ENCODE peak calls at places on chromosomes 7 and 10, in nine cellular contexts. O, R, F, J, A, V, I, C and W are unnamed samples.

GRCh38 chr10:63670291-63670898 is 149.2 kb downstream of the REEP3 start:
- DNase-seq in J (peak), C (peak), F (no peak), A (no peak), V (no peak), O (peak), R (no peak), I (no peak), W (no peak)

GRCh38 chr7:33190688-33191304 is 61.4 kb downstream of the BBS9 start:
- DNase-seq in J (no peak), R (no peak), I (no peak), O (no peak), V (no peak), F (no peak), A (no peak), C (no peak), W (no peak)

GRCh38 chr7:117119192-117119924 is 166.1 kb downstream of the ST7 start:
- DNase-seq in O (peak), I (peak), C (peak), R (peak), J (peak), A (no peak), V (peak), F (peak), W (peak)

GRCh38 chr10:114030140-114030539 is 13.5 kb upstream of the ADRB1 start:
- DNase-seq in I (no peak), A (no peak), J (no peak), O (no peak), F (no peak), R (no peak), V (no peak), C (no peak), W (no peak)

GRCh38 chr7:150627959-150628358 is 4.2 kb downstream of the GIMAP6 start:
- DNase-seq in F (no peak), I (no peak), R (no peak), V (no peak), O (no peak), C (no peak), J (no peak), A (no peak), W (no peak)

GRCh38 chr10:79311581-79312407 is 35.5 kb upstream of the PPIF start:
- DNase-seq in J (no peak), R (peak), V (no peak), O (no peak), A (no peak), C (no peak), I (no peak), F (no peak), W (no peak)

GRCh38 chr7:140640727-140641531 is at the start of gene DENND2A:
- DNase-seq in O (peak), F (peak), V (peak), C (no peak), A (no peak), R (peak), J (peak), I (peak), W (no peak)

GRCh38 chr10:47039558-47039905 is 128.3 kb downstream of the PTPN20 start:
- DNase-seq in I (no peak), F (no peak), C (no peak), V (no peak), R (no peak), A (no peak), O (no peak), J (peak), W (no peak)

GRCh38 chr7:44185729-44186128 is 3.5 kb downstream of the GCK start:
- DNase-seq in R (no peak), V (no peak), A (no peak), F (no peak), I (no peak), C (no peak), J (no peak), O (no peak), W (no peak)

GRCh38 chr10:32454148-32454547 is 8.2 kb downstream of the CCDC7 start:
- DNase-seq in A (no peak), I (no peak), F (no peak), J (no peak), C (no peak), R (no peak), V (no peak), O (no peak), W (no peak)

GRCh38 chr10:29908977-29909376 is 150.4 kb downstream of the JCAD start:
- DNase-seq in F (no peak), V (no peak), C (no peak), O (no peak), J (no peak), R (no peak), A (no peak), I (no peak), W (no peak)

GRCh38 chr7:36210542-36210941 is 57.5 kb downstream of the EEPD1 start:
- DNase-seq in C (no peak), F (no peak), A (no peak), R (no peak), I (no peak), J (no peak), O (no peak), V (no peak), W (no peak)

GRCh38 chr10:88028654-88029053 is 165.2 kb downstream of the PTEN start:
- DNase-seq in R (no peak), J (peak), A (no peak), O (no peak), I (no peak), F (peak), C (peak), V (no peak), W (no peak)

GRCh38 chr7:91551377-91552175 is 287.3 kb downstream of the FZD1 start:
- DNase-seq in O (no peak), R (no peak), C (no peak), V (no peak), A (no peak), F (no peak), J (no peak), I (no peak), W (no peak)

GRCh38 chr7:139548302-139549028 is 25.0 kb downstream of the CLEC2L start:
- DNase-seq in R (no peak), J (no peak), A (no peak), O (no peak), I (no peak), C (no peak), V (no peak), F (no peak), W (no peak)

GRCh38 chr10:105925045-105925785 is 1239.3 kb downstream of the SORCS1 start:
- DNase-seq in J (no peak), I (peak), O (no peak), C (peak), V (no peak), R (no peak), A (no peak), F (no peak), W (no peak)

GRCh38 chr7:116271980-116272886 is 61.9 kb downstream of the TES start:
- DNase-seq in F (no peak), R (no peak), V (peak), O (peak), C (peak), J (no peak), A (peak), I (no peak), W (no peak)

GRCh38 chr10:102644066-102644645 is at the start of gene TRIM8:
- DNase-seq in C (peak), R (peak), V (no peak), I (peak), O (no peak), J (peak), F (peak), A (peak), W (no peak)

GRCh38 chr7:151552352-151553028 is 32.8 kb upstream of the RHEB start:
- DNase-seq in I (no peak), V (no peak), C (no peak), J (no peak), O (no peak), R (peak), A (no peak), F (no peak), W (no peak)

GRCh38 chr7:14507617-14508016 is 394.9 kb downstream of the DGKB start:
- DNase-seq in I (no peak), C (peak), O (peak), A (no peak), R (no peak), F (no peak), J (no peak), V (no peak), W (no peak)

GRCh38 chr7:29684787-29685650 is 121.3 kb upstream of the WIPF3 start:
- DNase-seq in O (peak), A (peak), R (peak), V (peak), F (peak), I (peak), J (peak), C (peak), W (no peak)

GRCh38 chr7:158819571-158820203 is 9.6 kb downstream of the ESYT2 start:
- DNase-seq in I (no peak), C (no peak), V (no peak), R (no peak), O (peak), F (no peak), J (no peak), A (no peak), W (no peak)

GRCh38 chr7:84658286-84658685 is 463.7 kb upstream of the SEMA3A start:
- DNase-seq in F (no peak), C (no peak), V (no peak), A (no peak), O (no peak), I (no peak), R (no peak), J (no peak), W (no peak)

GRCh38 chr10:74078037-74078436 is 72.6 kb downstream of the AP3M1 start:
- DNase-seq in A (no peak), F (no peak), J (no peak), R (no peak), V (no peak), C (peak), I (no peak), O (no peak), W (no peak)

GRCh38 chr7:115410972-115411686 is 489.2 kb downstream of the MDFIC start:
- DNase-seq in F (no peak), O (no peak), I (no peak), J (no peak), R (no peak), C (peak), V (no peak), A (no peak), W (peak)

GRCh38 chr7:44110724-44111635 is 6.8 kb downstream of the AEBP1 start:
- DNase-seq in V (peak), A (no peak), F (no peak), O (no peak), C (no peak), R (no peak), J (no peak), I (no peak), W (no peak)

GRCh38 chr10:22849077-22849810 is 78.6 kb upstream of the ARMC3 start:
- DNase-seq in O (peak), A (no peak), R (peak), F (peak), I (no peak), C (no peak), J (no peak), V (peak), W (no peak)

GRCh38 chr10:5888843-5889623 is 660 bp downstream of the ANKRD16 start:
- DNase-seq in C (peak), F (peak), V (peak), I (peak), R (peak), J (peak), O (no peak), A (no peak), W (no peak)

DNA sequence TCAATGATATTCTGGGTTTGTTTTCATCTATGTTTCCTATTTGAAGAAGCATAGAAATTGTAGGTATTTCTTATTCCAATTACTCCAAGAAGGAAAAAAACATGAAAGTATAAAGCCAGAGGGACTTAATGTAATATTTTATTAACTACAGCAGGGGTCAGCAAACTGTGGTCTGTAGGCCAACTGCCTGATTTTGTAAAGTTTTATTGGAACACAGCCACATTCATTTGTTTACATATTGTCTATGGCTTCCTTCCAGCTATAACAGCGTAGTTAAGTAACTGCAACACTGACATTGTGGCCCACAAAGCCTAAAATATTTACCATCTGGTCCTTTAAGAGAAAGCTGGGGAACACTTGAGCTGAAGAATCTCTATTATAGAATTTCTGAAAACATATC is 306.2 kb downstream of the BICC1 start:
- DNase-seq in F (no peak), J (no peak), C (no peak), V (no peak), I (no peak), R (no peak), O (peak), A (no peak), W (no peak)
- TF ChIP-seq CTCF in F (no peak), J (no peak), C (no peak), V (no peak), I (no peak), R (no peak), O (peak), A (peak), W (no peak)

GRCh38 chr10:43078175-43078985 is 1.5 kb downstream of the RET start:
- DNase-seq in A (no peak), F (no peak), O (no peak), V (no peak), J (no peak), R (no peak), I (no peak), C (no peak), W (no peak)
- H3K4me3 ChIP-seq in A (no peak), F (no peak), O (no peak), V (no peak), J (no peak), R (peak), I (no peak), C (peak), W (no peak)

DNA sequence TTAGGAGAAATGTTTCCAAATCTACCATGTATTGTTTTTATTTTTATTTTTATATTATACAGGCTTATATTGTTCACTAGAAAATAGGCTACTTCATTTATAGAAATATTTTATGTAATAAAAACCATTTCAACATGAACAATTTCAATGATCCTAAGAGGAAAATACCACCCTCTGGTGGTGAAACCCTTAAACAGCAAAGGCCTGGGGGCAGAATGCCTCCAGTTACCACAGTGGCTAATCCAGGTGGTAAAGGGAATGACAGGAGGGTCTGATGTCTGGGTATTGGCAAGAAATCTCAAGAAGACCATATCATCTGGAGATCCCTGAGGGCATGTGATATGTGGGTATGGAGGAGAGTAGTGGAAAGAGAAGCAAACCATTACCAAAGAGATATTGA is 19.3 kb downstream of the MACC1 start:
- DNase-seq in F (no peak), C (no peak), O (no peak), I (no peak), R (no peak), J (no peak), A (no peak), V (no peak), W (no peak)
- TF ChIP-seq CTCF in F (no peak), C (peak), O (peak), I (peak), R (peak), J (peak), A (no peak), V (no peak), W (peak)

GRCh38 chr7:123687727-123688126 is 32.1 kb downstream of the LMOD2 start:
- DNase-seq in C (no peak), O (no peak), A (no peak), R (no peak), I (no peak), J (no peak), V (no peak), F (no peak), W (no peak)

GRCh38 chr7:123692471-123692877 is 36.8 kb downstream of the LMOD2 start:
- DNase-seq in O (no peak), J (peak), I (no peak), V (no peak), F (no peak), A (no peak), R (no peak), C (no peak), W (no peak)

GRCh38 chr7:123687161-123687560 is 31.5 kb downstream of the LMOD2 start:
- DNase-seq in O (no peak), V (no peak), C (no peak), F (no peak), J (no peak), A (no peak), R (no peak), I (no peak), W (no peak)

GRCh38 chr7:123690550-123690949 is 34.9 kb downstream of the LMOD2 start:
- DNase-seq in A (no peak), F (no peak), R (no peak), V (no peak), C (no peak), J (no peak), O (no peak), I (no peak), W (no peak)

DNA sequence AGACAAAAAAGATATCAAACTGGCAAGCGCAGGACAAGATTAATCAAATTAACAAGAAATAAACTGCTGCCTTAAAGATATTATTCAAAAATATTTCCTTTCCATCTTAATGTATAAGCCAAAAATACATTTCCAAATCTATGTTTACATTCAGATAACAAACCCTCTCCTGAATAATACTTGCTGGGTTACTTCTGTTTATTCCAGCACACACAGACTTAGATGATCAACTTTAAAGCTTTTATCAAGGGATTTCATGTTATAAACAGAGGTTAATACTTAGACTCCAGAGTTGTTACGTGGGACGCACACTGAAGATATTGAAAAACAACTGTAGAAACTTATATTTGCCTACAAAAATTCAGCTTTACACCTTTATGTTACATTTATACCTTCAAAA is 33.6 kb downstream of the LMOD2 start:
- DNase-seq in R (no peak), V (no peak), J (no peak), I (no peak), O (no peak), A (no peak), F (no peak), C (no peak), W (no peak)
- H3K4me3 ChIP-seq in R (no peak), V (no peak), J (no peak), I (no peak), O (no peak), A (no peak), F (no peak), C (no peak), W (no peak)

GRCh38 chr7:51354434-51354833 is 37.8 kb upstream of the COBL start:
- DNase-seq in A (no peak), C (no peak), R (no peak), V (no peak), O (no peak), F (no peak), I (no peak), J (no peak), W (no peak)

GRCh38 chr7:51352174-51353145 is 35.9 kb upstream of the COBL start:
- DNase-seq in A (no peak), O (no peak), J (no peak), R (no peak), I (no peak), F (no peak), V (no peak), C (no peak), W (no peak)

GRCh38 chr7:51356849-51357516 is 40.4 kb upstream of the COBL start:
- DNase-seq in V (no peak), F (no peak), R (no peak), I (no peak), J (no peak), O (no peak), A (no peak), C (no peak), W (no peak)

GRCh38 chr7:51354897-51355296 is 38.3 kb upstream of the COBL start:
- DNase-seq in C (no peak), V (no peak), O (no peak), J (peak), A (no peak), F (no peak), R (no peak), I (no peak), W (no peak)

GRCh38 chr7:51357821-51358220 is 41.2 kb upstream of the COBL start:
- DNase-seq in J (no peak), O (no peak), F (no peak), A (no peak), V (no peak), C (no peak), I (no peak), R (no peak), W (no peak)
- TF ChIP-seq CTCF in J (no peak), O (no peak), F (no peak), A (no peak), V (no peak), C (no peak), I (peak), R (no peak), W (no peak)

GRCh38 chr10:33553951-33554571 is 219.6 kb upstream of the NRP1 start:
- DNase-seq in A (no peak), V (no peak), C (no peak), R (no peak), J (no peak), F (no peak), O (no peak), I (no peak), W (no peak)
- H3K4me3 ChIP-seq in A (no peak), V (no peak), C (no peak), R (no peak), J (no peak), F (no peak), O (no peak), I (no peak), W (no peak)

GRCh38 chr10:124359336-124359832 is 59.3 kb downstream of the OAT start:
- DNase-seq in I (no peak), V (no peak), A (no peak), C (no peak), F (no peak), O (no peak), J (no peak), R (no peak), W (no peak)

GRCh38 chr10:124353896-124354295 is 64.8 kb downstream of the OAT start:
- DNase-seq in O (no peak), J (no peak), F (no peak), R (no peak), A (no peak), V (peak), I (peak), C (no peak), W (no peak)

GRCh38 chr10:124354411-124355382 is 64.0 kb downstream of the OAT start:
- DNase-seq in C (peak), A (peak), O (peak), J (peak), F (peak), R (peak), V (peak), I (peak), W (no peak)

GRCh38 chr10:124357583-124357930 is 61.2 kb downstream of the OAT start:
- DNase-seq in F (no peak), A (no peak), J (no peak), C (no peak), I (no peak), O (no peak), V (peak), R (no peak), W (no peak)

GRCh38 chr10:124356706-124357582 is 61.8 kb downstream of the OAT start:
- DNase-seq in R (no peak), A (no peak), J (no peak), C (no peak), F (no peak), O (no peak), V (peak), I (no peak), W (no peak)
- TF ChIP-seq CTCF in R (no peak), A (no peak), J (no peak), C (no peak), F (no peak), O (no peak), V (no peak), I (no peak), W (no peak)